ENCODE peak calls at places on chromosomes 13 and 19, in four cellular contexts. M, L, X and B are unnamed samples.
A peak's percentile ranks its signal among the peaks of the same experiment; 100 is the strongest.

GRCh38 chr19:19372656-19373416 is 32.6 kb upstream of the GATAD2A start:
- DNase-seq in M (peak; percentile 55), X (no peak), L (peak; percentile 69), B (peak; percentile 75)

GRCh38 chr19:13764821-13765394 is 586 bp downstream of the MRI1 start:
- DNase-seq in X (peak; percentile 29), M (no peak), L (no peak), B (no peak)

GRCh38 chr19:11306337-11306736 is 10.4 kb downstream of the TSPAN16 start:
- DNase-seq in X (no peak), M (no peak), L (no peak), B (no peak)

GRCh38 chr13:53311561-53311960 is 282.9 kb downstream of the OLFM4 start:
- DNase-seq in L (no peak), M (no peak), X (no peak), B (no peak)

GRCh38 chr13:112769615-112770014 is 79.8 kb downstream of the ATP11A start:
- DNase-seq in L (no peak), M (no peak), X (no peak), B (no peak)

GRCh38 chr19:38975861-38976271 is 324 bp upstream of the FBXO17 start:
- DNase-seq in L (no peak), M (peak; percentile 50), X (no peak), B (peak; percentile 79)

GRCh38 chr13:50589139-50589538 is 254.4 kb downstream of the DLEU7 start:
- DNase-seq in M (peak; percentile 95), L (no peak), X (no peak), B (no peak)

GRCh38 chr13:114145722-114146121 is 13.3 kb upstream of the RASA3 start:
- DNase-seq in L (no peak), X (no peak), M (no peak), B (peak; percentile 32)